ENCODE peak calls at places on chromosomes 2 and 18, in four cellular contexts. Z is CD8-positive, alpha-beta T cell; D is OCI-LY7; M is sciatic nerve. K is an unnamed sample.

GRCh38 chr2:45195916-45196315 is 186.7 kb upstream of the SIX2 start:
- DNase-seq in Z (no peak), D (no peak), M (no peak), K (no peak)

GRCh38 chr2:27378096-27378808 is 2.3 kb downstream of the ZNF513 start:
- DNase-seq in Z (peak), D (no peak), M (no peak), K (no peak)

GRCh38 chr2:215136669-215137328 is 1.6 kb downstream of the ABCA12 start:
- DNase-seq in Z (no peak), D (no peak), M (no peak), K (no peak)

GRCh38 chr2:1617425-1618021 is 126.8 kb downstream of the PXDN start:
- DNase-seq in Z (no peak), D (peak), M (no peak), K (no peak)

GRCh38 chr18:79944746-79945117 is 6.7 kb downstream of the SLC66A2 start:
- DNase-seq in Z (no peak), D (no peak), M (peak), K (no peak)

GRCh38 chr18:61772293-61772848 is 120.4 kb downstream of the RNF152 start:
- DNase-seq in Z (no peak), D (no peak), M (no peak), K (no peak)

GRCh38 chr2:144424559-144425240 is 95.2 kb downstream of the ZEB2 start:
- DNase-seq in Z (no peak), D (no peak), M (no peak), K (no peak)

GRCh38 chr2:88159955-88160415 is 10.2 kb upstream of the THNSL2 start:
- DNase-seq in Z (peak), D (peak), M (no peak), K (no peak)

GRCh38 chr2:234992196-234992595 is 40.4 kb downstream of the SH3BP4 start:
- DNase-seq in Z (no peak), D (no peak), M (no peak), K (no peak)

GRCh38 chr2:141824790-141825189 is 306.0 kb downstream of the LRP1B start:
- DNase-seq in Z (no peak), D (no peak), M (no peak), K (no peak)

GRCh38 chr2:160194946-160195345 is 5.1 kb downstream of the ITGB6 start:
- DNase-seq in Z (no peak), D (no peak), M (no peak), K (no peak)

GRCh38 chr2:1600191-1601063 is 143.9 kb downstream of the PXDN start:
- DNase-seq in Z (no peak), D (no peak), M (no peak), K (no peak)

GRCh38 chr2:237927135-237927534 is 39.7 kb upstream of the UBE2F start:
- DNase-seq in Z (no peak), D (no peak), M (peak), K (no peak)

GRCh38 chr2:130963058-130963848 is 126.5 kb downstream of the ARHGEF4 start:
- DNase-seq in Z (no peak), D (no peak), M (no peak), K (no peak)

GRCh38 chr18:61574665-61575064 is 241.4 kb downstream of the CDH20 start:
- DNase-seq in Z (no peak), D (no peak), M (no peak), K (no peak)

GRCh38 chr2:117938611-117939010 is 75.3 kb downstream of the CCDC93 start:
- DNase-seq in Z (no peak), D (no peak), M (no peak), K (no peak)

GRCh38 chr2:12883911-12884310 is 167.2 kb downstream of the TRIB2 start:
- DNase-seq in Z (no peak), D (no peak), M (no peak), K (no peak)

GRCh38 chr2:161077367-161078210 is 82.6 kb upstream of the TANK start:
- DNase-seq in Z (peak), D (no peak), M (no peak), K (peak)

GRCh38 chr2:148813603-148814065 is 61.4 kb upstream of the KIF5C start:
- DNase-seq in Z (peak), D (peak), M (no peak), K (no peak)

GRCh38 chr2:36871068-36871707 is 95.1 kb downstream of the STRN start:
- DNase-seq in Z (no peak), D (no peak), M (no peak), K (no peak)

GRCh38 chr2:20617892-20618467 is 32.9 kb downstream of the HS1BP3 start:
- DNase-seq in Z (no peak), D (no peak), M (peak), K (no peak)

GRCh38 chr2:20637147-20637546 is 13.8 kb downstream of the HS1BP3 start:
- DNase-seq in Z (no peak), D (no peak), M (no peak), K (no peak)

GRCh38 chr2:135925571-135925970 is 49.3 kb upstream of the MCM6 start:
- DNase-seq in Z (no peak), D (no peak), M (no peak), K (no peak)

GRCh38 chr2:78127428-78127827 is 605.3 kb upstream of the LRRTM4 start:
- DNase-seq in Z (no peak), D (no peak), M (no peak), K (no peak)

GRCh38 chr18:22285299-22286140 is 116.1 kb downstream of the GATA6 start:
- DNase-seq in Z (no peak), D (no peak), M (no peak), K (no peak)

GRCh38 chr18:3255611-3256165 is 6.2 kb upstream of the MYL12B start:
- DNase-seq in Z (no peak), D (no peak), M (no peak), K (no peak)

GRCh38 chr18:48467231-48467630 is 58.0 kb upstream of the ZBTB7C start:
- DNase-seq in Z (no peak), D (no peak), M (no peak), K (no peak)

GRCh38 chr2:177489719-177490301 is 97.2 kb downstream of the AGPS start:
- DNase-seq in Z (no peak), D (peak), M (no peak), K (no peak)

GRCh38 chr2:54572262-54572635 is 116.1 kb downstream of the SPTBN1 start:
- DNase-seq in Z (no peak), D (no peak), M (no peak), K (no peak)

GRCh38 chr18:50586710-50587109 is 26.8 kb downstream of the MAPK4 start:
- DNase-seq in Z (no peak), D (no peak), M (no peak), K (no peak)

GRCh38 chr18:6370886-6371635 is 43.6 kb downstream of the L3MBTL4 start:
- DNase-seq in Z (no peak), D (no peak), M (no peak), K (no peak)

GRCh38 chr2:187499941-187500532 is 52.0 kb upstream of the CALCRL start:
- DNase-seq in Z (no peak), D (peak), M (peak), K (no peak)

GRCh38 chr2:51628953-51629352 is 597.0 kb upstream of the NRXN1 start:
- DNase-seq in Z (no peak), D (no peak), M (no peak), K (no peak)

GRCh38 chr2:88738271-88738670 is 46.8 kb downstream of the RPIA start:
- DNase-seq in Z (no peak), D (no peak), M (no peak), K (no peak)